ENCODE peak calls at places on chromosome 16, in six cellular contexts. One of them, this sample, is unnamed.

GRCh38 chr16:16021988-16022682 is 72.7 kb downstream of the ABCC1 start:
- DNase-seq in tibial nerve: peak; percentile 94
- DNase-seq in prostate gland: peak; percentile 86
- DNase-seq in GM12891: no peak
- DNase-seq in erythroblast: peak; percentile 96
- DNase-seq in A549: peak; percentile 97
- DNase-seq in this sample: peak; percentile 95

GRCh38 chr16:1610841-1611653 is 825 bp downstream of the IFT140 start:
- DNase-seq in tibial nerve: no peak
- DNase-seq in prostate gland: no peak
- DNase-seq in GM12891: no peak
- DNase-seq in erythroblast: no peak
- DNase-seq in A549: no peak
- DNase-seq in this sample: no peak

GRCh38 chr16:68756250-68757051 is 19.4 kb downstream of the CDH1 start:
- DNase-seq in tibial nerve: no peak
- DNase-seq in prostate gland: peak; percentile 69
- DNase-seq in GM12891: peak; percentile 53
- DNase-seq in erythroblast: no peak
- DNase-seq in A549: peak; percentile 37
- DNase-seq in this sample: no peak

GRCh38 chr16:7420843-7421242 is 88.2 kb downstream of the RBFOX1 start:
- DNase-seq in tibial nerve: no peak
- DNase-seq in prostate gland: no peak
- DNase-seq in GM12891: no peak
- DNase-seq in erythroblast: no peak
- DNase-seq in A549: no peak
- DNase-seq in this sample: no peak

GRCh38 chr16:84416407-84417321 is 48.3 kb downstream of the ATP2C2 start:
- DNase-seq in tibial nerve: no peak
- DNase-seq in prostate gland: no peak
- DNase-seq in GM12891: no peak
- DNase-seq in erythroblast: no peak
- DNase-seq in A549: no peak
- DNase-seq in this sample: no peak

GRCh38 chr16:8931864-8932263 is 31.8 kb downstream of the USP7 start:
- DNase-seq in tibial nerve: peak; percentile 65
- DNase-seq in prostate gland: peak; percentile 22
- DNase-seq in GM12891: no peak
- DNase-seq in erythroblast: peak; percentile 71
- DNase-seq in A549: peak; percentile 47
- DNase-seq in this sample: no peak

GRCh38 chr16:85187002-85187401 is 74.7 kb upstream of the CIBAR2 start:
- DNase-seq in tibial nerve: no peak
- DNase-seq in prostate gland: no peak
- DNase-seq in GM12891: no peak
- DNase-seq in erythroblast: no peak
- DNase-seq in A549: no peak
- DNase-seq in this sample: peak; percentile 69

GRCh38 chr16:11179569-11179968 is 76.4 kb downstream of the SOCS1 start:
- DNase-seq in tibial nerve: no peak
- DNase-seq in prostate gland: no peak
- DNase-seq in GM12891: no peak
- DNase-seq in erythroblast: no peak
- DNase-seq in A549: no peak
- DNase-seq in this sample: no peak

GRCh38 chr16:27596411-27596810 is 46.5 kb downstream of the KATNIP start:
- DNase-seq in tibial nerve: no peak
- DNase-seq in prostate gland: no peak
- DNase-seq in GM12891: no peak
- DNase-seq in erythroblast: no peak
- DNase-seq in A549: no peak
- DNase-seq in this sample: no peak

GRCh38 chr16:69133555-69133954 is 1.1 kb downstream of the UTP4 start:
- DNase-seq in tibial nerve: no peak
- DNase-seq in prostate gland: no peak
- DNase-seq in GM12891: no peak
- DNase-seq in erythroblast: no peak
- DNase-seq in A549: no peak
- DNase-seq in this sample: no peak

GRCh38 chr16:56933266-56933619 is 1.3 kb downstream of the HERPUD1 start:
- DNase-seq in tibial nerve: no peak
- DNase-seq in prostate gland: no peak
- DNase-seq in GM12891: no peak
- DNase-seq in erythroblast: peak; percentile 68
- DNase-seq in A549: no peak
- DNase-seq in this sample: no peak

GRCh38 chr16:66603537-66604375 is 748 bp upstream of the CMTM3 start:
- DNase-seq in tibial nerve: peak; percentile 51
- DNase-seq in prostate gland: peak; percentile 42
- DNase-seq in GM12891: peak; percentile 47
- DNase-seq in erythroblast: peak; percentile 18
- DNase-seq in A549: peak; percentile 87
- DNase-seq in this sample: peak; percentile 55

GRCh38 chr16:67246081-67246944 is 968 bp downstream of the FHOD1 start:
- DNase-seq in tibial nerve: peak; percentile 64
- DNase-seq in prostate gland: peak; percentile 89
- DNase-seq in GM12891: peak; percentile 59
- DNase-seq in erythroblast: peak; percentile 81
- DNase-seq in A549: peak; percentile 79
- DNase-seq in this sample: peak; percentile 87

GRCh38 chr16:19071811-19072777 is 4.7 kb downstream of the COQ7 start:
- DNase-seq in tibial nerve: peak; percentile 30
- DNase-seq in prostate gland: peak; percentile 46
- DNase-seq in GM12891: peak; percentile 22
- DNase-seq in erythroblast: peak; percentile 75
- DNase-seq in A549: peak; percentile 77
- DNase-seq in this sample: peak; percentile 53

GRCh38 chr16:88566158-88566557 is 4.0 kb upstream of the ZC3H18 start:
- DNase-seq in tibial nerve: no peak
- DNase-seq in prostate gland: no peak
- DNase-seq in GM12891: no peak
- DNase-seq in erythroblast: no peak
- DNase-seq in A549: no peak
- DNase-seq in this sample: no peak

GRCh38 chr16:77946834-77947233 is 75.5 kb upstream of the CLEC3A start:
- DNase-seq in tibial nerve: no peak
- DNase-seq in prostate gland: no peak
- DNase-seq in GM12891: no peak
- DNase-seq in erythroblast: no peak
- DNase-seq in A549: no peak
- DNase-seq in this sample: no peak

GRCh38 chr16:51193879-51194278 is 42.8 kb upstream of the SALL1 start:
- DNase-seq in tibial nerve: no peak
- DNase-seq in prostate gland: no peak
- DNase-seq in GM12891: no peak
- DNase-seq in erythroblast: no peak
- DNase-seq in A549: no peak
- DNase-seq in this sample: no peak

GRCh38 chr16:19165101-19165500 is 2.9 kb upstream of the SYT17 start:
- DNase-seq in tibial nerve: no peak
- DNase-seq in prostate gland: no peak
- DNase-seq in GM12891: no peak
- DNase-seq in erythroblast: no peak
- DNase-seq in A549: peak; percentile 75
- DNase-seq in this sample: no peak

GRCh38 chr16:87375426-87376135 is 8.0 kb downstream of the FBXO31 start:
- DNase-seq in tibial nerve: no peak
- DNase-seq in prostate gland: no peak
- DNase-seq in GM12891: no peak
- DNase-seq in erythroblast: no peak
- DNase-seq in A549: no peak
- DNase-seq in this sample: peak; percentile 30

DNA sequence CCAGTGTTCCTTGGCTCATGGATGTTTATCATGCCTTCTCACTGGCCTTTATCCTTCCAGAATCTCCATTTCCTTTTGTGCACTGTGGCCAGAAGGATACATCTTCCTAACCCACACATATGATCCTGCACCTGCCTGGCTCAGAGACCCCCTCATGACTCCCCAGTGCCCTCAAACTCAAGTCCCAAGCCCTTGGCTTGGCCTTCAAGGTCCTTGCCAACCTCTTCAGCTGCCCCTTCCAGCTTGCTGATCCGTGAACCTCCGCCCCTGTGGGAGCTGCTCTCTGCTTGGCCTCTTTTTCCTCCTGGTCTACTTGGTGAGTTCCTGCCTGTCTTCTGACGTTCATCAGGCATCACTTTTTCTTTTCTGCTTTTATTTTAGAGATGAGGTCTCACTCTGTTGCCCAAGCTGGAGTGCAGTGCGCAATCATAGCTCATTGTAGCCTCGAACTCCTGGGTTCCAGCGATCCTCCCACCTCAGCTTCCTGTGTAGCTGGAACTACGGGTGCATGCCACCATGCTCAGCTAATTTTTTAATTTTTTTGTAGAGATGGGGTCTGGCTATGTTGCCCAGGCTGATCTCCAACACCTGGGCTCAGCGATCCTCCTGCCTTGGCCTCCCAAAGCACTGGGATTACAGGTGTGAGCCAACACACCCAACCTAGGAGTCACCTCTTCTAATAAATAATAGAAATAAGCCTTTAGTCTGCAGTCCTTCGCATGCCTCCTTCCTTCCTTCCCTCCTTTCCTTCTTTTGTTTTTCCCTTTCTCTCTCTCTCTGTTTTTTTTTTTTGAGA is 2.5 kb upstream of the PYCARD start:
- DNase-seq in tibial nerve: no peak
- DNase-seq in prostate gland: no peak
- DNase-seq in GM12891: no peak
- DNase-seq in erythroblast: no peak
- DNase-seq in A549: no peak
- DNase-seq in this sample: no peak
- TF ChIP-seq POLR2A in tibial nerve: no peak
- TF ChIP-seq POLR2A in prostate gland: no peak
- TF ChIP-seq POLR2A in GM12891: no peak
- TF ChIP-seq POLR2A in erythroblast: no peak
- TF ChIP-seq POLR2A in A549: no peak
- TF ChIP-seq POLR2A in this sample: no peak

GRCh38 chr16:71456801-71457200 is 5.2 kb downstream of the ZNF23 start:
- DNase-seq in tibial nerve: no peak
- DNase-seq in prostate gland: peak; percentile 67
- DNase-seq in GM12891: no peak
- DNase-seq in erythroblast: no peak
- DNase-seq in A549: no peak
- DNase-seq in this sample: no peak

GRCh38 chr16:71459510-71459909 is 2.5 kb downstream of the ZNF23 start:
- DNase-seq in tibial nerve: no peak
- DNase-seq in prostate gland: no peak
- DNase-seq in GM12891: no peak
- DNase-seq in erythroblast: no peak
- DNase-seq in A549: no peak
- DNase-seq in this sample: no peak

GRCh38 chr16:71460246-71460645 is 1.8 kb downstream of the ZNF23 start:
- DNase-seq in tibial nerve: no peak
- DNase-seq in prostate gland: no peak
- DNase-seq in GM12891: no peak
- DNase-seq in erythroblast: no peak
- DNase-seq in A549: no peak
- DNase-seq in this sample: no peak

GRCh38 chr16:71467810-71468209 is 5.8 kb upstream of the ZNF23 start:
- DNase-seq in tibial nerve: no peak
- DNase-seq in prostate gland: no peak
- DNase-seq in GM12891: no peak
- DNase-seq in erythroblast: peak; percentile 70
- DNase-seq in A549: no peak
- DNase-seq in this sample: no peak

GRCh38 chr16:71461686-71462648 is at the start of gene ZNF23:
- DNase-seq in tibial nerve: peak; percentile 70
- DNase-seq in prostate gland: peak; percentile 73
- DNase-seq in GM12891: peak; percentile 91
- DNase-seq in erythroblast: peak; percentile 92
- DNase-seq in A549: peak; percentile 85
- DNase-seq in this sample: peak; percentile 88
- TF ChIP-seq POLR2A in tibial nerve: peak; percentile 40
- TF ChIP-seq POLR2A in prostate gland: peak; percentile 43
- TF ChIP-seq POLR2A in GM12891: peak; percentile 93
- TF ChIP-seq POLR2A in erythroblast: peak; percentile 95
- TF ChIP-seq POLR2A in A549: peak; percentile 96
- TF ChIP-seq POLR2A in this sample: no peak

GRCh38 chr16:180921-181667 is 835 bp downstream of the HBQ1 start:
- DNase-seq in tibial nerve: peak; percentile 67
- DNase-seq in prostate gland: peak; percentile 50
- DNase-seq in GM12891: peak; percentile 96
- DNase-seq in erythroblast: peak; percentile 95
- DNase-seq in A549: peak; percentile 88
- DNase-seq in this sample: peak; percentile 70
- TF ChIP-seq POLR2A in tibial nerve: no peak
- TF ChIP-seq POLR2A in prostate gland: no peak
- TF ChIP-seq POLR2A in GM12891: no peak
- TF ChIP-seq POLR2A in erythroblast: peak; percentile 73
- TF ChIP-seq POLR2A in A549: no peak
- TF ChIP-seq POLR2A in this sample: no peak

GRCh38 chr16:3659200-3659599 is 4.7 kb downstream of the DNASE1 start:
- DNase-seq in tibial nerve: no peak
- DNase-seq in prostate gland: no peak
- DNase-seq in GM12891: no peak
- DNase-seq in erythroblast: no peak
- DNase-seq in A549: no peak
- DNase-seq in this sample: no peak

GRCh38 chr16:3655030-3655790 is 719 bp downstream of the DNASE1 start:
- DNase-seq in tibial nerve: no peak
- DNase-seq in prostate gland: no peak
- DNase-seq in GM12891: no peak
- DNase-seq in erythroblast: no peak
- DNase-seq in A549: no peak
- DNase-seq in this sample: no peak

GRCh38 chr16:3656491-3657468 is 2.3 kb downstream of the DNASE1 start:
- DNase-seq in tibial nerve: no peak
- DNase-seq in prostate gland: no peak
- DNase-seq in GM12891: no peak
- DNase-seq in erythroblast: no peak
- DNase-seq in A549: no peak
- DNase-seq in this sample: no peak

GRCh38 chr16:3654249-3654991 is at the start of gene DNASE1:
- DNase-seq in tibial nerve: peak; percentile 40
- DNase-seq in prostate gland: no peak
- DNase-seq in GM12891: peak; percentile 79
- DNase-seq in erythroblast: peak; percentile 85
- DNase-seq in A549: peak; percentile 80
- DNase-seq in this sample: peak; percentile 68

GRCh38 chr16:3655791-3656490 is 1.4 kb downstream of the DNASE1 start:
- DNase-seq in tibial nerve: no peak
- DNase-seq in prostate gland: no peak
- DNase-seq in GM12891: no peak
- DNase-seq in erythroblast: no peak
- DNase-seq in A549: no peak
- DNase-seq in this sample: no peak
- TF ChIP-seq POLR2A in tibial nerve: no peak
- TF ChIP-seq POLR2A in prostate gland: no peak
- TF ChIP-seq POLR2A in GM12891: no peak
- TF ChIP-seq POLR2A in erythroblast: no peak
- TF ChIP-seq POLR2A in A549: no peak
- TF ChIP-seq POLR2A in this sample: no peak